ENCODE peak calls at places on chromosomes 1 and 21, in six cellular contexts. One of them, this sample, is unnamed.

GRCh38 chr1:23524716-23525401 is 6.2 kb downstream of the E2F2 start:
- DNase-seq in fibroblast of the aortic adventitia: no peak
- DNase-seq in uterus: no peak
- DNase-seq in K562: no peak
- DNase-seq in psoas muscle: no peak
- DNase-seq in heart right ventricle: no peak
- DNase-seq in this sample: no peak

GRCh38 chr1:40861227-40862003 is 748 bp downstream of the CITED4 start:
- DNase-seq in heart right ventricle: peak; percentile 26
- DNase-seq in uterus: no peak
- DNase-seq in K562: no peak
- DNase-seq in psoas muscle: peak; percentile 59
- DNase-seq in fibroblast of the aortic adventitia: no peak
- DNase-seq in this sample: no peak

GRCh38 chr1:100862591-100862990 is 32.1 kb downstream of the EXTL2 start:
- DNase-seq in psoas muscle: no peak
- DNase-seq in uterus: no peak
- DNase-seq in K562: no peak
- DNase-seq in heart right ventricle: no peak
- DNase-seq in fibroblast of the aortic adventitia: peak; percentile 28
- DNase-seq in this sample: no peak

GRCh38 chr1:186076006-186076405 is 299.0 kb downstream of the TPR start:
- DNase-seq in uterus: no peak
- DNase-seq in psoas muscle: no peak
- DNase-seq in fibroblast of the aortic adventitia: peak; percentile 84
- DNase-seq in heart right ventricle: no peak
- DNase-seq in K562: no peak
- DNase-seq in this sample: no peak

GRCh38 chr1:39625462-39626273 is 13.8 kb downstream of the HEYL start:
- DNase-seq in K562: no peak
- DNase-seq in heart right ventricle: peak; percentile 88
- DNase-seq in psoas muscle: peak; percentile 80
- DNase-seq in uterus: peak; percentile 93
- DNase-seq in fibroblast of the aortic adventitia: peak; percentile 61
- DNase-seq in this sample: no peak

GRCh38 chr1:162197615-162198497 is 128.4 kb downstream of the NOS1AP start:
- DNase-seq in heart right ventricle: no peak
- DNase-seq in K562: no peak
- DNase-seq in uterus: no peak
- DNase-seq in fibroblast of the aortic adventitia: no peak
- DNase-seq in psoas muscle: no peak
- DNase-seq in this sample: no peak

GRCh38 chr1:228141082-228141870 is 1.2 kb downstream of the GUK1 start:
- DNase-seq in uterus: peak; percentile 51
- DNase-seq in K562: peak; percentile 79
- DNase-seq in psoas muscle: peak; percentile 74
- DNase-seq in fibroblast of the aortic adventitia: peak; percentile 88
- DNase-seq in heart right ventricle: peak; percentile 81
- DNase-seq in this sample: no peak

GRCh38 chr1:156080598-156081173 is 1.6 kb downstream of the MEX3A start:
- DNase-seq in heart right ventricle: no peak
- DNase-seq in psoas muscle: no peak
- DNase-seq in K562: no peak
- DNase-seq in uterus: no peak
- DNase-seq in fibroblast of the aortic adventitia: no peak
- DNase-seq in this sample: no peak

GRCh38 chr1:214354440-214355148 is 73.6 kb downstream of the SMYD2 start:
- DNase-seq in uterus: no peak
- DNase-seq in K562: no peak
- DNase-seq in heart right ventricle: no peak
- DNase-seq in fibroblast of the aortic adventitia: no peak
- DNase-seq in psoas muscle: no peak
- DNase-seq in this sample: no peak

GRCh38 chr1:43565600-43566360 is 35.1 kb downstream of the PTPRF start:
- DNase-seq in fibroblast of the aortic adventitia: peak; percentile 33
- DNase-seq in K562: peak; percentile 57
- DNase-seq in psoas muscle: peak; percentile 63
- DNase-seq in uterus: peak; percentile 54
- DNase-seq in heart right ventricle: peak; percentile 53
- DNase-seq in this sample: peak; percentile 61

GRCh38 chr1:110673805-110674336 is 869 bp downstream of the KCNA3 start:
- DNase-seq in psoas muscle: no peak
- DNase-seq in heart right ventricle: no peak
- DNase-seq in fibroblast of the aortic adventitia: no peak
- DNase-seq in K562: no peak
- DNase-seq in uterus: no peak
- DNase-seq in this sample: no peak

GRCh38 chr1:12453400-12454343 is 164.3 kb downstream of the DHRS3 start:
- DNase-seq in fibroblast of the aortic adventitia: no peak
- DNase-seq in psoas muscle: no peak
- DNase-seq in heart right ventricle: no peak
- DNase-seq in K562: peak; percentile 58
- DNase-seq in uterus: no peak
- DNase-seq in this sample: no peak

GRCh38 chr1:205430631-205431305 is 8.9 kb upstream of the LEMD1 start:
- DNase-seq in K562: peak; percentile 77
- DNase-seq in uterus: no peak
- DNase-seq in psoas muscle: peak; percentile 59
- DNase-seq in heart right ventricle: peak; percentile 51
- DNase-seq in fibroblast of the aortic adventitia: peak; percentile 56
- DNase-seq in this sample: peak; percentile 76

GRCh38 chr1:118905206-118905605 is 82.9 kb downstream of the TBX15 start:
- DNase-seq in heart right ventricle: no peak
- DNase-seq in K562: no peak
- DNase-seq in psoas muscle: no peak
- DNase-seq in uterus: no peak
- DNase-seq in fibroblast of the aortic adventitia: peak; percentile 59
- DNase-seq in this sample: no peak

GRCh38 chr21:32335601-32336575 is 37.2 kb downstream of the MRAP start:
- DNase-seq in psoas muscle: no peak
- DNase-seq in heart right ventricle: no peak
- DNase-seq in fibroblast of the aortic adventitia: no peak
- DNase-seq in uterus: no peak
- DNase-seq in K562: no peak
- DNase-seq in this sample: peak; percentile 36

GRCh38 chr1:27773732-27774445 is 870 bp downstream of the STX12 start:
- DNase-seq in psoas muscle: no peak
- DNase-seq in uterus: no peak
- DNase-seq in K562: peak; percentile 14
- DNase-seq in heart right ventricle: no peak
- DNase-seq in fibroblast of the aortic adventitia: peak; percentile 46
- DNase-seq in this sample: no peak

GRCh38 chr1:199789141-199789540 is 238.4 kb upstream of the NR5A2 start:
- DNase-seq in fibroblast of the aortic adventitia: no peak
- DNase-seq in K562: no peak
- DNase-seq in uterus: no peak
- DNase-seq in psoas muscle: no peak
- DNase-seq in heart right ventricle: no peak
- DNase-seq in this sample: no peak

GRCh38 chr1:77412069-77412793 is 130.4 kb downstream of the AK5 start:
- DNase-seq in uterus: no peak
- DNase-seq in fibroblast of the aortic adventitia: peak; percentile 65
- DNase-seq in psoas muscle: no peak
- DNase-seq in K562: no peak
- DNase-seq in heart right ventricle: no peak
- DNase-seq in this sample: no peak

DNA sequence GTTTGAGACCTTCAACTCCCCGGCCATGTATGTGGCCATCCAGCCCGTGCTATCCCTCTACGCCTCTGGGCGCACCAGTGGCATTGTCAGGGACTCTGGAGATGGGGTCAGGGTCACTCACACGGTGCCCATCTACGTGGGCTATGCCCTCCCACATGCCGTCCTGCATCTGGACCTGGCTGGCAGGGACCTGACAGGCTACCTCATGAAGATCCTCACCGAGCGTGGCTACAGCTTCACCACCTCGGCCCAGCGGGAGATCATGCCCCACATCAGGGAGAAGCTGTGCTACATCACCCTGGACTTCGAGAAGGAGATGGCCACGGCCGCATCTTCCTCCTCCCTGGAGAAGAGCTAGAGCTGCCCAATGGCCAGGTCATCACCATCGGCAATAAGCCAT is 36.5 kb upstream of the ZP4 start:
- DNase-seq in uterus: no peak
- DNase-seq in psoas muscle: no peak
- DNase-seq in fibroblast of the aortic adventitia: no peak
- DNase-seq in heart right ventricle: no peak
- DNase-seq in K562: no peak
- DNase-seq in this sample: no peak
- TF ChIP-seq CTCF in uterus: no peak
- TF ChIP-seq CTCF in psoas muscle: no peak
- TF ChIP-seq CTCF in fibroblast of the aortic adventitia: no peak
- TF ChIP-seq CTCF in heart right ventricle: no peak
- TF ChIP-seq CTCF in K562: no peak
- TF ChIP-seq CTCF in this sample: no peak

DNA sequence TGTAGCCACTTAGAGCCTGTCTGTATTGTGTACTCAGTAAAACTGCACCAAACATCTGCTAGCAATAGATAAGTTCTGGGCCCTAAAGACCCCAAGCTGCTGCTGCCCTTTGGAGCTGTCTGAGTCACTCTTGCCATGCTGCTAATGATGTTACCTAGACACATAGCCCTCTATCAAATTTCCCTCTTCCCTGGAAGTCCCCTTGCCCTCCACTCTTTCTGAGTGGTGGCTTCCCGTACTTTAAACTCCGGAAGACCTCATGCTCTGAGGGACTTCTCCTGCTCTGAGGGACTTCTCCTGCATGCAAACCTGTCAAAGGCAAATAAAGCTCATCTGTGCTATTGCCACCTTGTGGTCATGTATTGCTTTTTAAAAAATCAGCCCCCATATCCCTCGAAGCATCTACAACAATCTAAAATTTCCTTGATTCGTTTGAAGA is 34.0 kb downstream of the FH start:
- DNase-seq in K562: peak; percentile 60
- DNase-seq in uterus: no peak
- DNase-seq in fibroblast of the aortic adventitia: peak; percentile 24
- DNase-seq in psoas muscle: no peak
- DNase-seq in heart right ventricle: no peak
- DNase-seq in this sample: no peak
- TF ChIP-seq CTCF in K562: peak; percentile 68
- TF ChIP-seq CTCF in uterus: no peak
- TF ChIP-seq CTCF in fibroblast of the aortic adventitia: peak; percentile 30
- TF ChIP-seq CTCF in psoas muscle: no peak
- TF ChIP-seq CTCF in heart right ventricle: no peak
- TF ChIP-seq CTCF in this sample: peak; percentile 60

GRCh38 chr1:65946960-65947359 is 154.3 kb downstream of the PDE4B start:
- DNase-seq in heart right ventricle: no peak
- DNase-seq in psoas muscle: no peak
- DNase-seq in K562: no peak
- DNase-seq in fibroblast of the aortic adventitia: no peak
- DNase-seq in uterus: no peak
- DNase-seq in this sample: no peak

GRCh38 chr1:65949230-65949626 is 156.5 kb downstream of the PDE4B start:
- DNase-seq in psoas muscle: no peak
- DNase-seq in heart right ventricle: no peak
- DNase-seq in uterus: peak; percentile 31
- DNase-seq in fibroblast of the aortic adventitia: peak; percentile 8
- DNase-seq in K562: no peak
- DNase-seq in this sample: no peak

GRCh38 chr1:65949933-65950332 is 157.2 kb downstream of the PDE4B start:
- DNase-seq in heart right ventricle: no peak
- DNase-seq in fibroblast of the aortic adventitia: no peak
- DNase-seq in uterus: no peak
- DNase-seq in K562: no peak
- DNase-seq in psoas muscle: no peak
- DNase-seq in this sample: no peak

GRCh38 chr1:65946376-65946775 is 153.7 kb downstream of the PDE4B start:
- DNase-seq in uterus: no peak
- DNase-seq in K562: no peak
- DNase-seq in psoas muscle: no peak
- DNase-seq in fibroblast of the aortic adventitia: no peak
- DNase-seq in heart right ventricle: no peak
- DNase-seq in this sample: no peak

GRCh38 chr1:65948609-65949229 is 156.0 kb downstream of the PDE4B start:
- DNase-seq in uterus: peak; percentile 23
- DNase-seq in heart right ventricle: no peak
- DNase-seq in fibroblast of the aortic adventitia: peak; percentile 36
- DNase-seq in K562: peak; percentile 38
- DNase-seq in psoas muscle: no peak
- DNase-seq in this sample: no peak
- TF ChIP-seq CTCF in uterus: no peak
- TF ChIP-seq CTCF in heart right ventricle: no peak
- TF ChIP-seq CTCF in fibroblast of the aortic adventitia: no peak
- TF ChIP-seq CTCF in K562: peak; percentile 68
- TF ChIP-seq CTCF in psoas muscle: no peak
- TF ChIP-seq CTCF in this sample: no peak

GRCh38 chr1:115644109-115644508 is 2.3 kb downstream of the VANGL1 start:
- DNase-seq in K562: no peak
- DNase-seq in psoas muscle: no peak
- DNase-seq in uterus: no peak
- DNase-seq in heart right ventricle: no peak
- DNase-seq in fibroblast of the aortic adventitia: no peak
- DNase-seq in this sample: no peak

GRCh38 chr1:115643636-115644035 is 1.9 kb downstream of the VANGL1 start:
- DNase-seq in heart right ventricle: no peak
- DNase-seq in uterus: no peak
- DNase-seq in psoas muscle: no peak
- DNase-seq in fibroblast of the aortic adventitia: no peak
- DNase-seq in K562: peak; percentile 41
- DNase-seq in this sample: no peak

GRCh38 chr1:115641762-115642167 is at the start of gene VANGL1:
- DNase-seq in uterus: peak; percentile 41
- DNase-seq in heart right ventricle: peak; percentile 65
- DNase-seq in psoas muscle: peak; percentile 79
- DNase-seq in K562: peak; percentile 87
- DNase-seq in fibroblast of the aortic adventitia: peak; percentile 46
- DNase-seq in this sample: peak; percentile 48

GRCh38 chr1:115643219-115643618 is 1.4 kb downstream of the VANGL1 start:
- DNase-seq in K562: peak; percentile 24
- DNase-seq in psoas muscle: no peak
- DNase-seq in uterus: no peak
- DNase-seq in fibroblast of the aortic adventitia: no peak
- DNase-seq in heart right ventricle: no peak
- DNase-seq in this sample: no peak

DNA sequence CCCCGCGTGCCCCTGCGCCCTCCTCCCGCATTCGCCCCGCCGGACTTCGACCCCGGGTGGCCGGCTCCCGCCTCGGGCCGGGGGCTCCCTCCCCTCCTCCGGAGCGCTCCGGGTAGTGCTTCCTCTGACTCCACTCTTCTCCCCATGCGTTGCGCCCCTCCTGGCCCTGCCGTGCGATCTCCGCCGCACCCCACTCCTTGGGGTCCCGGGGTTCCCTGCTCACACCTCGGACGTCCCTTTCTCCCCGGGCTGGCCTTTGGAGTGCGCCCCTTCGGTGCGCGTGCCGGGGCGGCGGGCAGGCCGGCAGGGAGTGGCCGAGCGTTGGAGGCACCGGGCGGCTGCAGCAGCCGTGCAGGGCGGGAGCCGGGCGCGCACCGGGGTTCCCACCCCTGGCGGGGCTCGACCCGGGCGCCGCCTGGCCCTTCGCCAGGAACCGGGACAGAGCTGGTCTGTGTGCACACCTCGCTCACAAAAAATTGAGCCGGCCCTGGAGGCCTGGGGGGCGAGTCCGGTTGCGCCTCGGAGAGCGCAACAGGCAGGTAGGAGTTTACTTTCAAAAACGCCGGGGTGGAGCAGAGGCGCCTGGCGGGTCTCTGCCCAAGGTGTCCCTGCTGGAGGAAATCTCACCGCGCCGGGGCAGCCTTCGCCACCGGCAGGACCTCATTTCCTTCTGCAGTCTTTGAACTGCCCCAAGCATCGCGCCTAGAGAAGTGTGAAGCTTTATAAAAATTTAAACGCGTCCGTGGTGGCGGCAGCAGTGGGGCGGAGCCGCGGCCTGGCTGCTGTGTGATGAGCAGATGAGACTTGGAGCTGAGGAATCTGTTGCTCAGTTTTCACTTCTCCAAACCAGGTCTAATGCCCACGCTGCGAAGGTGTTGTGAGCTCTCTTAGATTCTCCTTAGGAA is 650 bp downstream of the VANGL1 start:
- DNase-seq in uterus: peak; percentile 26
- DNase-seq in psoas muscle: peak; percentile 44
- DNase-seq in K562: peak; percentile 68
- DNase-seq in fibroblast of the aortic adventitia: peak; percentile 43
- DNase-seq in heart right ventricle: peak; percentile 38
- DNase-seq in this sample: peak; percentile 28
- TF ChIP-seq CTCF in uterus: no peak
- TF ChIP-seq CTCF in psoas muscle: peak; percentile 15
- TF ChIP-seq CTCF in K562: peak; percentile 30
- TF ChIP-seq CTCF in fibroblast of the aortic adventitia: peak; percentile 10
- TF ChIP-seq CTCF in heart right ventricle: no peak
- TF ChIP-seq CTCF in this sample: no peak